ENCODE peak calls at places on chromosomes 16 and 17, in four cellular contexts. U is Peyer's patch, M is GM12878, S is mesenchymal stem cell. N is an unnamed sample.

GRCh38 chr17:18262641-18263040 is 2.2 kb downstream of the MIEF2 start:
- DNase-seq in U (no peak), M (no peak), S (no peak), N (no peak)

GRCh38 chr16:1991588-1992474 is 2.1 kb downstream of the SYNGR3 start:
- DNase-seq in U (peak), M (peak), S (peak), N (peak)

GRCh38 chr17:74478369-74479100 is 12.1 kb downstream of the CD300A start:
- DNase-seq in U (peak), M (peak), S (no peak), N (peak)

GRCh38 chr16:53695070-53695469 is 8.6 kb downstream of the RPGRIP1L start:
- DNase-seq in U (no peak), M (no peak), S (peak), N (no peak)

GRCh38 chr17:15279011-15279477 is 13.9 kb upstream of the PMP22 start:
- DNase-seq in U (no peak), M (no peak), S (peak), N (no peak)

GRCh38 chr17:43384476-43384862 is 14.3 kb upstream of the ARL4D start:
- DNase-seq in U (no peak), M (no peak), S (no peak), N (no peak)

GRCh38 chr16:2963074-2963610 is 933 bp upstream of the KREMEN2 start:
- DNase-seq in U (no peak), M (no peak), S (no peak), N (no peak)

GRCh38 chr17:39239640-39240314 is 14.0 kb upstream of the STAC2 start:
- DNase-seq in U (peak), M (no peak), S (no peak), N (peak)

DNA sequence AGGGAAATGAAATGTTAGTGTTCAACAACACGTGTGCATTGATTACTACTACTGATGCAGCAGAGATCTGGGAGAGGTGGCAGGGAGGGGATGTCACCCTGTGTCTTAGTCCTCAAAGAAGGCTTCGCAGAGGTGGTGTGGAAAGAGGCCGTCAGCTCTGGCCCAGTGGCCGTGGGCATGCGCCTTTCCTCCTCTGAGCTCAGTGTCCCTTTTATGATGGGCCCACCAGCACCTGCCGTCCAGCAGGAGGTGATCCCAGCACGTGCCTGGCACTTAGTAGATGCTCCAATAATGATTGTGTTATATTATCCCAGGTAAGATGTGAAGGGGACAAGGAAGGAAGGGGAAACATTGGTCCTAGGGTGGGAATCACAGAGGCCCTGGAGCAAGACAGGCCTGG is 106.2 kb downstream of the CLEC16A start:
- DNase-seq in U (no peak), M (no peak), S (no peak), N (no peak)
- H3K27ac ChIP-seq in U (no peak), M (no peak), S (no peak), N (no peak)

DNA sequence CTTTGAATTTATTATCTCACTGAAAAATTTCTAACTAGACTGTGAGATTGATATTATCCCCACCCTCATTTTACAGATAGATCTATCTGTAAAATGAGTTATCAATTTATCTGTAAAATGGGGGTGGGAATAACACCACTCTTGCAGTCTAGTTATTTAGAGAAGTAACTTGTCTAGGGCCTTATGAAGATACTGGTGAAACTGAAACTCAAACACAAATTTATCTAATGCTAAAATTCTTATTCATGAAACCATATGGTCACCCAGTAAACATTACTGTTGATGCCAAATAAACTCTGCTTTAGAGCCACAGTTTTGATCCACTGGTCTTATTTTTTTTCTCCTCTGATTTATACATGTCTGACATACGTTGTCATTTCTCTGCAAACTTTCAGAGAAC is 52.1 kb upstream of the SMIM36 start:
- DNase-seq in U (no peak), M (no peak), S (no peak), N (no peak)
- H3K4me3 ChIP-seq in U (no peak), M (no peak), S (no peak), N (no peak)

DNA sequence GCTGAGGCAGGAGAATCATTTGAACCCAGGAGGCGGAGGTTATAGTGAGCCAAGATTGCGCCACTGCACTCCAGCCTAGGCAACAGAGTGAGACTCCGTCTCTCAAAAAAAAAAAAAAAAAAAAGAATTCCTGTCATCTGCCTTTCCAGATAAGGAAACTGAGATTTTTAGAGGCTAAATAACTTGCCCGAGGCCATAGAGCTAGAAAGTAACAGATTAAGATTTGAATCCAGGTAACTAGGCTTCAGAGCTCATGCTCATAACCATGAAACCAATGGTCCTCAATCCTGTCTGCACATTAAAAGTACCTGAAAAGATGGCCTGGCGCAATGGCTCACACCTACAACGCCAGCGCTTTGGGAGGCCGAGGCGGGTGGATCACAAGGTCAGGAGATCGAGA is 9.5 kb downstream of the NCBP3 start:
- DNase-seq in U (no peak), M (no peak), S (no peak), N (no peak)
- H3K27ac ChIP-seq in U (no peak), M (no peak), S (no peak), N (no peak)

DNA sequence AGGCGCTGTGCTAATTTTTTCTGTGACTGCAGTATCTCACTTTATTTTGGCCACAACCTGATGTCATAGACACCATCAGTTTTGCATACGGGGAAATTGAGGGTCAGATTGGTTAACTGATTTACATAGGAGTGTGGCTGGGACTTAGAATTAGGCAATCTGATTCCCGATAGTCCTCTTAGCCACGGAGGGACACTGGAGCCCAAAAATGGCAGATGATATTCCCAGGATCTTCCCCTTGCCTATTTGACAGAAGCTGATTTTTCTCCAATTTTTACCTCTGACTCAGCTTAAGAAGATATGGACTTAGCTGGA is 1.3 kb downstream of the CPD start:
- DNase-seq in U (no peak), M (peak), S (peak), N (no peak)
- H3K4me3 ChIP-seq in U (peak), M (peak), S (peak), N (peak)

DNA sequence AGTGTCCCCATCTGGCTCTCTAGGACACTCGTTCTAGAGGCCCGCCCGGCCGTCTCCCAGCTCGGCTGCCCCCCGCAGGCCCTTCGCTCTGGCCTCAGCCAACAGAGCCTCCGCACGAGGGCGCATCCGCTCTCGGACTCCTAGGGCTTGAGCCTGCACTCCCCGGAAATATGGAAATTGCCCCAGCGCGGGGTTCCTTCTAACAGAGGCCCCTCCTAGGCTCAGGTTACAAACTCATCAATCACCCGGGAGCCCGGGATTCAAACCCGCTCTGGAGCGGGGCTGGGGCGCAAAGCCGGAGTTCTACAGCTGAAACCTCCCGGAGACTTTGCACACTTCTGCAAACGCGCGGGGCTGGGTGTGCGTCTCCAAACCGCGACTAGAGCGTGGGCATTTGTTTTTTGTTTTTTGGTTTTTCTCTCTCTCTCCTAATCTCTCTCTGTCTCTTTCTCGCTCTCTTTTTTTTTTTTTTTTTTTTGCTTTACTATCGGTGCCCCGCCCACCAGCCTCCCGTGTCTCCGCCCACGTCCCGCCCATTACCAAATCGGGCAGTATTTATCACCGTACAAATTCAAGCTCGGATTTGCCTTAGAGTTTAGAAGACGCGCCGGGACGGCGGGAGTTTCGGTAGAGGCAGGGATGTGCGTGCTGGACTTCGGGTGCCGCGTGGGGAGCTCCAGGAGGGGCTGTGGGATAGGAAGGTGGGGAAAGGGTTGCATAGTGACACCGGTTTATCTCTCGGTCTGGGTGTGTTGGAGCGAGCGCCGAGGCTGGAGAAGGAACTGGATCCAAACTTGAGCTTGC is 2.4 kb upstream of the FOXL1 start:
- DNase-seq in U (peak), M (no peak), S (peak), N (peak)
- H3K27ac ChIP-seq in U (peak), M (no peak), S (peak), N (no peak)

GRCh38 chr16:31355701-31356100 is 725 bp downstream of the ITGAX start:
- DNase-seq in U (no peak), M (no peak), S (no peak), N (no peak)
- H3K4me3 ChIP-seq in U (no peak), M (no peak), S (no peak), N (no peak)